ENCODE peak calls at places on chromosomes 6 and 20, in four cellular contexts. Y is CD8-positive, alpha-beta T cell; U is A549; P is epithelial cell of esophagus. T is an unnamed sample.

GRCh38 chr20:32651537-32651936 is 22.2 kb downstream of the C20orf203 start:
- DNase-seq in Y (no peak), U (no peak), P (no peak), T (no peak)

GRCh38 chr6:89483111-89483720 is 50.3 kb downstream of the ANKRD6 start:
- DNase-seq in Y (no peak), U (no peak), P (no peak), T (no peak)

GRCh38 chr20:42978184-42978974 is 211.3 kb downstream of the PTPRT start:
- DNase-seq in Y (no peak), U (no peak), P (no peak), T (no peak)

GRCh38 chr20:25000268-25000801 is 7.8 kb upstream of the APMAP start:
- DNase-seq in Y (no peak), U (peak; percentile 24), P (peak; percentile 97), T (peak; percentile 65)

GRCh38 chr20:23143098-23143497 is 57.0 kb upstream of the CD93 start:
- DNase-seq in Y (no peak), U (peak; percentile 87), P (peak; percentile 91), T (no peak)

GRCh38 chr20:50588034-50588736 is 78.0 kb downstream of the PTPN1 start:
- DNase-seq in Y (peak; percentile 45), U (peak; percentile 90), P (peak; percentile 72), T (no peak)

GRCh38 chr6:122337645-122338044 is 61.8 kb upstream of the HSF2 start:
- DNase-seq in Y (no peak), U (no peak), P (no peak), T (no peak)

GRCh38 chr6:87334683-87335082 is 5.6 kb upstream of the GJB7 start:
- DNase-seq in Y (no peak), U (no peak), P (no peak), T (no peak)

GRCh38 chr20:48381353-48382120 is 446.3 kb downstream of the PREX1 start:
- DNase-seq in Y (no peak), U (no peak), P (no peak), T (no peak)

GRCh38 chr6:140858381-140858971 is 1274.2 kb upstream of the GJE1 start:
- DNase-seq in Y (no peak), U (no peak), P (peak; percentile 91), T (no peak)

GRCh38 chr6:15870354-15871043 is 207.7 kb upstream of the DTNBP1 start:
- DNase-seq in Y (no peak), U (no peak), P (peak; percentile 49), T (no peak)

GRCh38 chr20:2449386-2449785 is 21.2 kb downstream of the SNRPB start:
- DNase-seq in Y (no peak), U (no peak), P (no peak), T (no peak)

GRCh38 chr6:70592391-70593117 is 25.8 kb downstream of the SDHAF4 start:
- DNase-seq in Y (no peak), U (no peak), P (no peak), T (no peak)

GRCh38 chr6:134178230-134179044 is 126.0 kb upstream of the SLC2A12 start:
- DNase-seq in Y (peak; percentile 60), U (peak; percentile 75), P (peak; percentile 85), T (no peak)

GRCh38 chr20:32577657-32578056 is 7.5 kb downstream of the NOL4L start:
- DNase-seq in Y (no peak), U (no peak), P (no peak), T (no peak)

GRCh38 chr6:131950767-131951575 is at the start of gene CCN2:
- DNase-seq in Y (no peak), U (peak; percentile 83), P (peak; percentile 88), T (peak; percentile 85)

GRCh38 chr6:114344216-114344970 is 1.6 kb upstream of the HS3ST5 start:
- DNase-seq in Y (no peak), U (no peak), P (no peak), T (no peak)

GRCh38 chr20:50191065-50191565 is 485 bp downstream of the CEBPB start:
- DNase-seq in Y (peak; percentile 33), U (no peak), P (peak; percentile 67), T (no peak)

GRCh38 chr6:159013229-159013628 is 13.2 kb upstream of the RSPH3 start:
- DNase-seq in Y (no peak), U (no peak), P (no peak), T (no peak)

GRCh38 chr6:122202576-122203137 is 196.8 kb upstream of the HSF2 start:
- DNase-seq in Y (no peak), U (no peak), P (no peak), T (no peak)

GRCh38 chr6:169326067-169326799 is 72.6 kb upstream of the THBS2 start:
- DNase-seq in Y (no peak), U (no peak), P (peak; percentile 61), T (no peak)

GRCh38 chr6:70669133-70669532 is 1.4 kb downstream of the SMAP1 start:
- DNase-seq in Y (no peak), U (no peak), P (peak; percentile 64), T (no peak)

GRCh38 chr6:47392251-47392650 is 82.5 kb upstream of the TNFRSF21 start:
- DNase-seq in Y (no peak), U (no peak), P (no peak), T (no peak)

GRCh38 chr20:61761453-61762207 is 304.1 kb downstream of the TAF4 start:
- DNase-seq in Y (no peak), U (no peak), P (no peak), T (no peak)

GRCh38 chr6:307874-308273 is 15.6 kb downstream of the DUSP22 start:
- DNase-seq in Y (no peak), U (no peak), P (no peak), T (no peak)

GRCh38 chr20:22716824-22717351 is 132.5 kb upstream of the FOXA2 start:
- DNase-seq in Y (no peak), U (peak; percentile 34), P (peak; percentile 52), T (no peak)

GRCh38 chr6:112939543-112939942 is 592.4 kb downstream of the RFPL4B start:
- DNase-seq in Y (no peak), U (no peak), P (no peak), T (no peak)

GRCh38 chr6:148200302-148200701 is 142.3 kb upstream of the SASH1 start:
- DNase-seq in Y (no peak), U (no peak), P (no peak), T (no peak)

GRCh38 chr20:10761232-10761631 is 87.4 kb upstream of the JAG1 start:
- DNase-seq in Y (no peak), U (no peak), P (peak; percentile 99), T (no peak)

GRCh38 chr20:8082999-8083398 is 49.1 kb upstream of the PLCB1 start:
- DNase-seq in Y (no peak), U (no peak), P (peak; percentile 17), T (no peak)

GRCh38 chr6:93136111-93136510 is 283.2 kb downstream of the EPHA7 start:
- DNase-seq in Y (no peak), U (no peak), P (no peak), T (no peak)

GRCh38 chr6:10584607-10585006 is 63.5 kb downstream of the GCNT2 start:
- DNase-seq in Y (no peak), U (no peak), P (no peak), T (no peak)

DNA sequence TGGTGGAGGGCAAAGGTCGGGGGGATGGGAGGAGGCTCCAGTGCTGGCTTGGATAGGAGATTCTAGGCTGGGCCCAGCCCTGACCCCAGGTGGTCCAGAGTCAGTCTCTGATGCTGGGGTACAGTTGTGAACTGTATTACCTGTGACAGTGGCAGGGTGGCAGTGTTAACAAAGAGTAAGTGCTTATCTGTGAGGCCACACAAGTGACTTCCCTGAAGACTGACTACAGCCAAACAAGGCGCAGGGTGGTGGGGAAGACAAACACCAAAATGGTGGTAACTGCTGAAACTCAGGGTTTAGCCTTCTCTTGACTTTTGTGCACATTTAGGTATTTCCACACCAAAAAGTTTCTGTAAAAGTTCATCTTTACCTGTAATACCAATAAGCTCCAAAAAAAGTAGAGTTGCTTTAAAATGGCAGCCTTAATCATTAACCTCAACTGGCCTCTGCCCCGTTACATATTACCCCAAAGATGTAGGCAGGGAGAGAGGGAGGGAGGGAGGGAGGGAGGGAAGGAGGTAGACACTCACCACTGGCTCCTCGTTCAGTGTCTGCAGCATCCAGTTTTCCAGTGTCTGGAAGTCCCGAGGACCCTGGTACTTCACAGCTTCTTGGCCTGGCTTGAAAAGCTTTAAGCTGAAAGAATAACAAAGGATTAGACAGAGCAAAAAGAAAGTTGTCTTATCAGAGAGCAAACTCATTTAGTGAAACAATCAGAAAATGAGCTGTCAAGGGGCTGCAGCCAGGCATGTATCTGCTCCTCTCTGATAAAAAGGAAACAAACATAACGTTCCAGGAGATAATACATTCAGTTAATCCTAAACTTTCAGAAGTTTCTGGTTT is 11.3 kb downstream of the TXNDC5 start:
- DNase-seq in Y (no peak), U (peak; percentile 28), P (no peak), T (no peak)
- TF ChIP-seq CTCF in Y (no peak), U (peak; percentile 22), P (peak; percentile 23), T (no peak)

DNA sequence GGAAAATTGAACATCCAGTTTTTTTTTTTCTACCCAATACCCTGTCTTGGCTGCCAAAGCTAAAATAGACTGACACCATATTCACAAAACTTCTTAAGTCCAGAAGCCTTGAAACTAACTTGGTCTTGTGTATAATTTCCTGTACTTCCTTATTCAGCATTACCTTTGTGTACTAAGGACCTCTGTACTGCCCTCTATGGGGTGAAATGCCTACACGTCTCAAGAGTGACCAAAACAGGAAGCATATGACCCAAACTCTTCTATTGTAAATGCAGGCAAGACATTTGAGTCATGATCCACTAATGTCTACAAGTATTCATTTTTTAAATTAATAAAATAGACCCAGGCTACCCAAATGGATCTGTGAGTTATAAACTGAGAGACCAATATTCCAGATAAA is 50.4 kb downstream of the HMGCLL1 start:
- DNase-seq in Y (no peak), U (peak; percentile 2), P (peak; percentile 72), T (no peak)
- TF ChIP-seq CTCF in Y (no peak), U (no peak), P (peak; percentile 53), T (peak; percentile 59)

GRCh38 chr6:1947922-1948321 is 297.5 kb downstream of the GMDS start:
- DNase-seq in Y (no peak), U (no peak), P (no peak), T (no peak)
- TF ChIP-seq CTCF in Y (no peak), U (no peak), P (no peak), T (no peak)

GRCh38 chr6:68874747-68875146 is 239.7 kb downstream of the ADGRB3 start:
- DNase-seq in Y (no peak), U (no peak), P (no peak), T (no peak)

GRCh38 chr6:68873236-68873635 is 238.2 kb downstream of the ADGRB3 start:
- DNase-seq in Y (no peak), U (no peak), P (no peak), T (no peak)

GRCh38 chr6:68875403-68875802 is 240.3 kb downstream of the ADGRB3 start:
- DNase-seq in Y (no peak), U (no peak), P (no peak), T (no peak)

GRCh38 chr6:68880050-68880449 is 245.0 kb downstream of the ADGRB3 start:
- DNase-seq in Y (no peak), U (no peak), P (no peak), T (no peak)

DNA sequence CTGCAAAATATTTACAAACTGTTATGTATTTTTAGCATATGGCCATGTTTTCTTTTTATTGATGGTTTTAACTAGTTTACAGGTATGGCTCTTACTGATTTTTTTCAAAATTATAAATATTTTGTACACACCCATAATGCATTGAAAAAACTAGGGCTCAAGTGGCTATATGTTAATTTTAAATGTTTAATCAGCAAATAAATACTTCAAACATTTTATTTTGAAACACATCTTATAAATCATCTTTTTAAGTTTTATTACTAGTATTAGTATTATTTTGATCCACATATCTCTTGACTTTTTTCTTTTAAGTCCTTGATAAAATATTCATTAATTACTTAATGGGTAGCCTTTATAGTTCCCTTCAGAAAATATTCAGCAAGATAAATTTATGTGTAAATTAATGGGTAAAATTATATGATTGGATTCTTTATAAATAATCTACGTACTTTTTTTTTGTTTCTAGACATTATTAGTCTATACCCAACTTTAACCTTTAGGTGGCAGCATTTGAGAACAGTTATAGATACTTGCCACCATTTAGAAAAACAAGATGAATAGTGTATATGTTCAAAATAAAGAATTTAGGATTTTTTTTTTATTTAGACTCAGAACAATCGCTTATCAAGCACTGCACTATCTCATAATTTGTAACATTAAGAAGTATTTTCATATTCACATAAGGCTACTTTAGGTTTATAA is 241.9 kb downstream of the ADGRB3 start:
- DNase-seq in Y (no peak), U (no peak), P (peak; percentile 30), T (no peak)
- TF ChIP-seq CTCF in Y (no peak), U (peak; percentile 38), P (peak; percentile 30), T (peak; percentile 78)